ENCODE peak calls at places on chromosome 22, in six cellular contexts. One of them, this sample, is unnamed.

GRCh38 chr22:45516923-45517675 is 14.4 kb downstream of the FBLN1 start:
- DNase-seq in stimulated activated CD8-positive, alpha-beta memory T cell treated with anti-CD3 and anti-CD28 coated beads, Interleukin-2, amount 100 ng/mL, for 1 hour: no peak
- DNase-seq in neural progenitor cell: peak; percentile 42
- DNase-seq in naive thymus-derived CD8-positive, alpha-beta T cell: no peak
- DNase-seq in lower leg skin: no peak
- DNase-seq in OCI-LY7: no peak
- DNase-seq in this sample: no peak

GRCh38 chr22:35838849-35839646 is 121.4 kb downstream of the APOL5 start:
- DNase-seq in OCI-LY7: peak; percentile 69
- DNase-seq in neural progenitor cell: peak; percentile 68
- DNase-seq in stimulated activated CD8-positive, alpha-beta memory T cell treated with anti-CD3 and anti-CD28 coated beads, Interleukin-2, amount 100 ng/mL, for 1 hour: no peak
- DNase-seq in lower leg skin: no peak
- DNase-seq in naive thymus-derived CD8-positive, alpha-beta T cell: no peak
- DNase-seq in this sample: no peak

GRCh38 chr22:46613606-46613997 is 6.6 kb upstream of the GRAMD4 start:
- DNase-seq in lower leg skin: no peak
- DNase-seq in stimulated activated CD8-positive, alpha-beta memory T cell treated with anti-CD3 and anti-CD28 coated beads, Interleukin-2, amount 100 ng/mL, for 1 hour: no peak
- DNase-seq in naive thymus-derived CD8-positive, alpha-beta T cell: no peak
- DNase-seq in neural progenitor cell: no peak
- DNase-seq in OCI-LY7: peak; percentile 78
- DNase-seq in this sample: no peak

GRCh38 chr22:20464096-20464614 is 26.5 kb upstream of the SCARF2 start:
- DNase-seq in stimulated activated CD8-positive, alpha-beta memory T cell treated with anti-CD3 and anti-CD28 coated beads, Interleukin-2, amount 100 ng/mL, for 1 hour: peak; percentile 30
- DNase-seq in lower leg skin: no peak
- DNase-seq in neural progenitor cell: no peak
- DNase-seq in naive thymus-derived CD8-positive, alpha-beta T cell: peak; percentile 75
- DNase-seq in OCI-LY7: peak; percentile 52
- DNase-seq in this sample: no peak

GRCh38 chr22:40690370-40690769 is 11.1 kb downstream of the MCHR1 start:
- DNase-seq in stimulated activated CD8-positive, alpha-beta memory T cell treated with anti-CD3 and anti-CD28 coated beads, Interleukin-2, amount 100 ng/mL, for 1 hour: no peak
- DNase-seq in neural progenitor cell: no peak
- DNase-seq in OCI-LY7: no peak
- DNase-seq in naive thymus-derived CD8-positive, alpha-beta T cell: no peak
- DNase-seq in lower leg skin: no peak
- DNase-seq in this sample: no peak

GRCh38 chr22:30804626-30805025 is 110.0 kb downstream of the OSBP2 start:
- DNase-seq in naive thymus-derived CD8-positive, alpha-beta T cell: no peak
- DNase-seq in OCI-LY7: no peak
- DNase-seq in neural progenitor cell: no peak
- DNase-seq in stimulated activated CD8-positive, alpha-beta memory T cell treated with anti-CD3 and anti-CD28 coated beads, Interleukin-2, amount 100 ng/mL, for 1 hour: no peak
- DNase-seq in lower leg skin: no peak
- DNase-seq in this sample: no peak

GRCh38 chr22:35457729-35458546 is 58.0 kb downstream of the MCM5 start:
- DNase-seq in lower leg skin: no peak
- DNase-seq in stimulated activated CD8-positive, alpha-beta memory T cell treated with anti-CD3 and anti-CD28 coated beads, Interleukin-2, amount 100 ng/mL, for 1 hour: no peak
- DNase-seq in naive thymus-derived CD8-positive, alpha-beta T cell: no peak
- DNase-seq in OCI-LY7: no peak
- DNase-seq in neural progenitor cell: no peak
- DNase-seq in this sample: no peak

GRCh38 chr22:32723632-32724031 is 77.9 kb upstream of the TIMP3 start:
- DNase-seq in lower leg skin: peak; percentile 94
- DNase-seq in stimulated activated CD8-positive, alpha-beta memory T cell treated with anti-CD3 and anti-CD28 coated beads, Interleukin-2, amount 100 ng/mL, for 1 hour: peak; percentile 2
- DNase-seq in neural progenitor cell: no peak
- DNase-seq in OCI-LY7: peak; percentile 27
- DNase-seq in naive thymus-derived CD8-positive, alpha-beta T cell: peak; percentile 14
- DNase-seq in this sample: no peak

GRCh38 chr22:22168190-22168940 is 76.2 kb upstream of the VPREB1 start:
- DNase-seq in stimulated activated CD8-positive, alpha-beta memory T cell treated with anti-CD3 and anti-CD28 coated beads, Interleukin-2, amount 100 ng/mL, for 1 hour: no peak
- DNase-seq in lower leg skin: no peak
- DNase-seq in neural progenitor cell: peak; percentile 30
- DNase-seq in naive thymus-derived CD8-positive, alpha-beta T cell: no peak
- DNase-seq in OCI-LY7: peak; percentile 96
- DNase-seq in this sample: no peak

GRCh38 chr22:48749555-48750227 is 1078.0 kb downstream of the BRD1 start:
- DNase-seq in neural progenitor cell: no peak
- DNase-seq in lower leg skin: peak; percentile 77
- DNase-seq in naive thymus-derived CD8-positive, alpha-beta T cell: no peak
- DNase-seq in OCI-LY7: no peak
- DNase-seq in stimulated activated CD8-positive, alpha-beta memory T cell treated with anti-CD3 and anti-CD28 coated beads, Interleukin-2, amount 100 ng/mL, for 1 hour: no peak
- DNase-seq in this sample: no peak

GRCh38 chr22:19070397-19071169 is 51.6 kb downstream of the DGCR2 start:
- DNase-seq in lower leg skin: peak; percentile 75
- DNase-seq in neural progenitor cell: no peak
- DNase-seq in OCI-LY7: no peak
- DNase-seq in stimulated activated CD8-positive, alpha-beta memory T cell treated with anti-CD3 and anti-CD28 coated beads, Interleukin-2, amount 100 ng/mL, for 1 hour: no peak
- DNase-seq in naive thymus-derived CD8-positive, alpha-beta T cell: no peak
- DNase-seq in this sample: no peak

GRCh38 chr22:20080776-20081654 is 974 bp downstream of the DGCR8 start:
- DNase-seq in stimulated activated CD8-positive, alpha-beta memory T cell treated with anti-CD3 and anti-CD28 coated beads, Interleukin-2, amount 100 ng/mL, for 1 hour: no peak
- DNase-seq in OCI-LY7: peak; percentile 33
- DNase-seq in lower leg skin: peak; percentile 88
- DNase-seq in naive thymus-derived CD8-positive, alpha-beta T cell: no peak
- DNase-seq in neural progenitor cell: peak; percentile 68
- DNase-seq in this sample: no peak

GRCh38 chr22:33894515-33894914 is 25.8 kb downstream of the LARGE1 start:
- DNase-seq in OCI-LY7: no peak
- DNase-seq in naive thymus-derived CD8-positive, alpha-beta T cell: no peak
- DNase-seq in stimulated activated CD8-positive, alpha-beta memory T cell treated with anti-CD3 and anti-CD28 coated beads, Interleukin-2, amount 100 ng/mL, for 1 hour: no peak
- DNase-seq in lower leg skin: no peak
- DNase-seq in neural progenitor cell: no peak
- DNase-seq in this sample: no peak

GRCh38 chr22:40666151-40666848 is 13.0 kb upstream of the MCHR1 start:
- DNase-seq in stimulated activated CD8-positive, alpha-beta memory T cell treated with anti-CD3 and anti-CD28 coated beads, Interleukin-2, amount 100 ng/mL, for 1 hour: no peak
- DNase-seq in lower leg skin: no peak
- DNase-seq in neural progenitor cell: no peak
- DNase-seq in OCI-LY7: no peak
- DNase-seq in naive thymus-derived CD8-positive, alpha-beta T cell: no peak
- DNase-seq in this sample: no peak

GRCh38 chr22:36350751-36351594 is 36.8 kb downstream of the MYH9 start:
- DNase-seq in stimulated activated CD8-positive, alpha-beta memory T cell treated with anti-CD3 and anti-CD28 coated beads, Interleukin-2, amount 100 ng/mL, for 1 hour: no peak
- DNase-seq in lower leg skin: no peak
- DNase-seq in OCI-LY7: no peak
- DNase-seq in neural progenitor cell: no peak
- DNase-seq in naive thymus-derived CD8-positive, alpha-beta T cell: no peak
- DNase-seq in this sample: no peak

GRCh38 chr22:45731798-45732495 is 60.3 kb downstream of the ATXN10 start:
- DNase-seq in neural progenitor cell: peak; percentile 17
- DNase-seq in OCI-LY7: peak; percentile 26
- DNase-seq in naive thymus-derived CD8-positive, alpha-beta T cell: no peak
- DNase-seq in stimulated activated CD8-positive, alpha-beta memory T cell treated with anti-CD3 and anti-CD28 coated beads, Interleukin-2, amount 100 ng/mL, for 1 hour: no peak
- DNase-seq in lower leg skin: no peak
- DNase-seq in this sample: no peak

GRCh38 chr22:26592368-26593015 is 2.6 kb upstream of the TPST2 start:
- DNase-seq in neural progenitor cell: no peak
- DNase-seq in lower leg skin: no peak
- DNase-seq in stimulated activated CD8-positive, alpha-beta memory T cell treated with anti-CD3 and anti-CD28 coated beads, Interleukin-2, amount 100 ng/mL, for 1 hour: no peak
- DNase-seq in OCI-LY7: peak; percentile 80
- DNase-seq in naive thymus-derived CD8-positive, alpha-beta T cell: peak; percentile 59
- DNase-seq in this sample: no peak

This sample was measured in effector CD8-positive, alpha-beta T cell.